ENCODE peak calls at places on chromosomes 16 and 17, in ten cellular contexts. B is EL; A is Kasumi-1; Y is nephron progenitor cell; C is NCI-H2107; M is CD8-positive, alpha-beta memory T cell; H is H7; L is posterior cingulate gyrus; U is GM04503; K is naive B cell. T is an unnamed sample.

GRCh38 chr16:70800306-70800705 is 652 bp downstream of the VAC14 start:
- DNase-seq in B (no peak), A (peak), Y (no peak), C (no peak), M (no peak), H (no peak), L (no peak), U (no peak), K (no peak), T (no peak)

GRCh38 chr17:16013943-16014407 is 14.4 kb downstream of the TTC19 start:
- DNase-seq in B (peak), A (no peak), Y (no peak), C (no peak), M (no peak), H (peak), L (no peak), U (peak), K (no peak), T (peak)

GRCh38 chr16:50395763-50396710 is 27.2 kb upstream of the BRD7 start:
- DNase-seq in B (no peak), A (no peak), Y (no peak), C (no peak), M (no peak), H (no peak), L (no peak), U (no peak), K (no peak), T (no peak)

GRCh38 chr16:88476203-88476602 is 23.1 kb downstream of the ZFPM1 start:
- DNase-seq in B (no peak), A (no peak), Y (no peak), C (no peak), M (no peak), H (no peak), L (no peak), U (no peak), K (no peak), T (no peak)

GRCh38 chr16:7086842-7087616 is 245.6 kb upstream of the RBFOX1 start:
- DNase-seq in B (no peak), A (no peak), Y (peak), C (no peak), M (no peak), H (peak), L (peak), U (no peak), K (no peak), T (peak)

GRCh38 chr17:35170968-35171771 is 23.0 kb downstream of the SLC35G3 start:
- DNase-seq in B (peak), A (peak), Y (no peak), C (no peak), M (no peak), H (no peak), L (no peak), U (no peak), K (no peak), T (peak)

GRCh38 chr17:49670641-49671040 is 7.3 kb downstream of the SPOP start:
- DNase-seq in B (no peak), A (no peak), Y (no peak), C (no peak), M (no peak), H (no peak), L (no peak), U (no peak), K (no peak), T (no peak)

GRCh38 chr16:17927015-17927414 is 409.5 kb downstream of the NPIPA8 start:
- DNase-seq in B (no peak), A (no peak), Y (no peak), C (no peak), M (no peak), H (no peak), L (no peak), U (no peak), K (no peak), T (no peak)

GRCh38 chr17:79848370-79848766 is 9.1 kb upstream of the CBX4 start:
- DNase-seq in B (no peak), A (no peak), Y (no peak), C (no peak), M (no peak), H (no peak), L (no peak), U (no peak), K (no peak), T (no peak)

GRCh38 chr16:29877266-29877961 is 14.4 kb upstream of the CDIPT start:
- DNase-seq in B (peak), A (no peak), Y (peak), C (no peak), M (no peak), H (peak), L (no peak), U (no peak), K (peak), T (peak)

GRCh38 chr17:75404223-75404738 is 1.2 kb downstream of the GRB2 start:
- DNase-seq in B (peak), A (peak), Y (peak), C (peak), M (peak), H (peak), L (peak), U (no peak), K (peak), T (peak)

GRCh38 chr16:13923703-13924298 is 3.8 kb downstream of the ERCC4 start:
- DNase-seq in B (peak), A (peak), Y (no peak), C (no peak), M (no peak), H (peak), L (no peak), U (no peak), K (peak), T (peak)

GRCh38 chr17:78330570-78331224 is 29.2 kb downstream of the SOCS3 start:
- DNase-seq in B (peak), A (no peak), Y (no peak), C (no peak), M (no peak), H (no peak), L (no peak), U (no peak), K (no peak), T (no peak)

GRCh38 chr17:68433211-68433610 is 24.1 kb downstream of the WIPI1 start:
- DNase-seq in B (no peak), A (no peak), Y (no peak), C (no peak), M (no peak), H (no peak), L (no peak), U (no peak), K (no peak), T (no peak)

GRCh38 chr16:68084504-68085258 is 489 bp upstream of the NFATC3 start:
- DNase-seq in B (peak), A (peak), Y (peak), C (peak), M (peak), H (peak), L (peak), U (no peak), K (peak), T (peak)

GRCh38 chr16:27195068-27195741 is 8.1 kb upstream of the KDM8 start:
- DNase-seq in B (no peak), A (no peak), Y (no peak), C (no peak), M (no peak), H (no peak), L (no peak), U (no peak), K (no peak), T (no peak)

GRCh38 chr16:77584205-77584859 is 138.0 kb upstream of the NUDT7 start:
- DNase-seq in B (peak), A (peak), Y (peak), C (peak), M (no peak), H (peak), L (no peak), U (no peak), K (peak), T (peak)

GRCh38 chr17:30378191-30378796 is 433 bp upstream of the CPD start:
- DNase-seq in B (peak), A (no peak), Y (peak), C (no peak), M (peak), H (peak), L (no peak), U (no peak), K (no peak), T (no peak)

GRCh38 chr16:67477960-67478554 is 2.9 kb downstream of the ATP6V0D1 start:
- DNase-seq in B (no peak), A (no peak), Y (no peak), C (no peak), M (no peak), H (no peak), L (no peak), U (no peak), K (no peak), T (no peak)

GRCh38 chr16:85231959-85232358 is 119.7 kb upstream of the CIBAR2 start:
- DNase-seq in B (no peak), A (no peak), Y (no peak), C (no peak), M (no peak), H (no peak), L (no peak), U (peak), K (no peak), T (no peak)

GRCh38 chr16:19329932-19330331 is 44.4 kb downstream of the CLEC19A start:
- DNase-seq in B (peak), A (no peak), Y (no peak), C (no peak), M (no peak), H (no peak), L (no peak), U (no peak), K (no peak), T (no peak)

GRCh38 chr17:68356520-68356919 is 65.2 kb downstream of the ARSG start:
- DNase-seq in B (no peak), A (peak), Y (no peak), C (no peak), M (peak), H (no peak), L (no peak), U (no peak), K (peak), T (no peak)

GRCh38 chr17:72922223-72922622 is 170.3 kb downstream of the SLC39A11 start:
- DNase-seq in B (no peak), A (no peak), Y (no peak), C (peak), M (no peak), H (no peak), L (no peak), U (no peak), K (no peak), T (no peak)

GRCh38 chr17:35660902-35661301 is 70.5 kb upstream of the RASL10B start:
- DNase-seq in B (no peak), A (no peak), Y (no peak), C (no peak), M (no peak), H (no peak), L (no peak), U (no peak), K (no peak), T (no peak)

GRCh38 chr16:19348578-19349315 is 63.2 kb downstream of the CLEC19A start:
- DNase-seq in B (peak), A (no peak), Y (peak), C (peak), M (no peak), H (peak), L (no peak), U (no peak), K (no peak), T (no peak)

GRCh38 chr16:73610605-73611177 is 562.8 kb upstream of the ZFHX3 start:
- DNase-seq in B (no peak), A (no peak), Y (no peak), C (no peak), M (no peak), H (no peak), L (no peak), U (no peak), K (no peak), T (no peak)

GRCh38 chr16:28977703-28978641 is 3.4 kb downstream of the SPNS1 start:
- DNase-seq in B (no peak), A (no peak), Y (peak), C (no peak), M (no peak), H (peak), L (no peak), U (no peak), K (peak), T (peak)

GRCh38 chr17:78805301-78805700 is 23.2 kb upstream of the CYTH1 start:
- DNase-seq in B (no peak), A (peak), Y (no peak), C (no peak), M (peak), H (no peak), L (no peak), U (no peak), K (no peak), T (no peak)

GRCh38 chr16:3129137-3130131 is 5.4 kb upstream of the ZNF213 start:
- DNase-seq in B (peak), A (peak), Y (peak), C (peak), M (peak), H (peak), L (peak), U (no peak), K (peak), T (peak)

GRCh38 chr16:67780847-67781547 is 25.4 kb downstream of the RANBP10 start:
- DNase-seq in B (no peak), A (no peak), Y (no peak), C (no peak), M (no peak), H (no peak), L (no peak), U (no peak), K (no peak), T (no peak)

GRCh38 chr16:48860341-48860740 is 250.4 kb upstream of the N4BP1 start:
- DNase-seq in B (no peak), A (no peak), Y (no peak), C (no peak), M (no peak), H (no peak), L (no peak), U (no peak), K (no peak), T (no peak)

GRCh38 chr16:17364319-17365210 is 106.2 kb downstream of the XYLT1 start:
- DNase-seq in B (peak), A (no peak), Y (no peak), C (no peak), M (no peak), H (no peak), L (no peak), U (peak), K (peak), T (no peak)

GRCh38 chr17:5786510-5786875 is 202.2 kb upstream of the NLRP1 start:
- DNase-seq in B (no peak), A (no peak), Y (no peak), C (no peak), M (no peak), H (no peak), L (no peak), U (no peak), K (no peak), T (no peak)

GRCh38 chr16:22092143-22092933 is at the start of gene VWA3A:
- DNase-seq in B (peak), A (no peak), Y (peak), C (no peak), M (no peak), H (peak), L (peak), U (peak), K (no peak), T (peak)

GRCh38 chr16:89015271-89015859 is 38.4 kb upstream of the CBFA2T3 start:
- DNase-seq in B (no peak), A (no peak), Y (no peak), C (no peak), M (no peak), H (no peak), L (no peak), U (no peak), K (no peak), T (no peak)

GRCh38 chr17:81417049-81417878 is 22.0 kb downstream of the BAHCC1 start:
- DNase-seq in B (peak), A (no peak), Y (no peak), C (no peak), M (no peak), H (no peak), L (no peak), U (no peak), K (no peak), T (no peak)

T was measured in HT-29.